ENCODE peak calls at places on chromosome 4, in seven cellular contexts. R, S, C, K, T, V and A are unnamed samples. For H3K9me3, the result is how much of the 10 kb centered on the place peaks cover.

GRCh38 chr4:8908206-8908893 is 36.7 kb upstream of the HMX1 start:
- DNase-seq in S (peak), K (peak), T (no peak), C (peak), V (peak), R (no peak), A (peak)

GRCh38 chr4:111847256-111848108 is 297.8 kb upstream of the FAM241A start:
- DNase-seq in V (no peak), S (no peak), C (no peak), K (no peak), R (no peak), T (no peak), A (no peak)

GRCh38 chr4:119559044-119559647 is 69.5 kb downstream of the PDE5A start:
- DNase-seq in R (no peak), K (no peak), T (no peak), C (no peak), V (no peak), S (no peak), A (no peak)

GRCh38 chr4:151215295-151215694 is 61.7 kb upstream of the PRSS48 start:
- DNase-seq in C (no peak), V (no peak), S (no peak), T (no peak), K (no peak), R (no peak), A (no peak)

GRCh38 chr4:1554876-1555265 is 129.2 kb downstream of the FAM53A start:
- DNase-seq in V (no peak), R (no peak), K (no peak), C (no peak), S (no peak), T (no peak), A (no peak)

GRCh38 chr4:22077571-22077970 is 129.0 kb upstream of the KCNIP4 start:
- DNase-seq in V (no peak), C (no peak), K (no peak), S (no peak), R (no peak), T (no peak), A (no peak)

GRCh38 chr4:72312032-72312650 is 256.9 kb downstream of the ADAMTS3 start:
- DNase-seq in V (peak), T (peak), R (peak), C (peak), S (no peak), K (no peak), A (peak)

GRCh38 chr4:122450847-122451246 is 5.7 kb downstream of the IL2 start:
- DNase-seq in K (no peak), R (peak), C (no peak), T (no peak), S (peak), V (no peak), A (no peak)

GRCh38 chr4:140653718-140654515 is 85.2 kb upstream of the UCP1 start:
- DNase-seq in S (no peak), T (no peak), V (no peak), K (no peak), R (no peak), C (no peak), A (no peak)

GRCh38 chr4:116942315-116942714 is 143.1 kb downstream of the TRAM1L1 start:
- DNase-seq in C (no peak), S (no peak), T (no peak), V (no peak), K (no peak), R (no peak), A (no peak)

GRCh38 chr4:184574861-184575260 is 74.4 kb downstream of the CASP3 start:
- DNase-seq in C (no peak), K (no peak), T (no peak), V (no peak), S (no peak), R (no peak), A (no peak)

GRCh38 chr4:970854-971520 is 2.4 kb downstream of the DGKQ start:
- DNase-seq in S (no peak), R (no peak), T (no peak), V (no peak), C (no peak), K (no peak), A (peak)

GRCh38 chr4:169957785-169958184 is 68.4 kb downstream of the MFAP3L start:
- DNase-seq in S (no peak), V (no peak), K (no peak), C (no peak), R (no peak), T (no peak), A (no peak)

GRCh38 chr4:67699603-67700002 is 1.4 kb downstream of the UBA6 start:
- DNase-seq in R (no peak), S (no peak), K (no peak), T (no peak), C (no peak), V (no peak), A (no peak)

GRCh38 chr4:67700874-67701850 is at the start of gene UBA6:
- DNase-seq in K (peak), S (peak), V (peak), C (peak), T (peak), R (peak), A (peak)

GRCh38 chr4:67700119-67700873 is 659 bp downstream of the UBA6 start:
- DNase-seq in S (no peak), V (no peak), R (no peak), C (peak), K (no peak), T (no peak), A (no peak)

GRCh38 chr4:67704843-67705242 is 3.9 kb upstream of the UBA6 start:
- DNase-seq in R (no peak), T (no peak), S (no peak), K (no peak), V (no peak), C (no peak), A (no peak)

DNA sequence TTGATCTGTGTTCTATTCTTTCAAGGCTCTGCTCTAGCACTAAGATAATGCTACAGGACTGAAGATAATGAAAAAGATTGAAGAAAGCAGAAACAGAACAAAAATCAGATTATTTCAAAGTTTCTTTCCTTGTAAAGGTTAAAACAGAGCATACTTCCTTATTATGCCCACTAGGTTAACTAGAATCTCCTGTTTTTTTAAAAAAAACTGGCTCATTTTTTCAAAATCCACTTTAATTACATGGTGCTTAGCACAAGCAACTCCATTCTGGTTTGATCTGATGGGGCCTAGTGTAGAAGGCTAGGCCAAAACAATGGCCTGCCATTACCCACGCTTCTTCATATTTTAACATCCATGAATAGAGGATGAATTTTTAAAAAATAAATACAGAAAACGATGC is 1.2 kb upstream of the UBA6 start:
- DNase-seq in T (no peak), S (no peak), C (no peak), V (no peak), K (no peak), R (no peak), A (no peak)
- H3K4me3 ChIP-seq in T (no peak), S (peak), C (no peak), V (no peak), K (peak), R (no peak), A (no peak)

DNA sequence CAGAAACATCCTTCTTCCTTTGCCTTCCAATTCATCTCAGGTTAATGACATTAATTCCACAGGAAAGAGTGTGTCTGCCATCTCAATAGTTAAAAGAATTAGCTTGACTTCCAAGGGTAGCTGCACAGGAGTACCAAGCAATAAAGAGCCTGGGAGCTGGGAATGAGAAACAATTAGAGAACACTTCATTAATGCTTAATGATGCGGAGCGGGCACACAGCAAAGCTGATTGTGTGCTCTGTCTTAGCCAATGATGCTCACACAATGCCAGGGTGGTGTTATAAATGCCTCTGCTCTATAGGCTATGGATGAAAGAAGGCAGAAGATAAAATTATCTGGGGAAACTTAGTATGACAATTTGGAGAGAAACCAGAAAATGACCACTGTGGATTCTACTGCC is 1052.5 kb upstream of the LCORL start:
- DNase-seq in S (no peak), T (no peak), R (no peak), K (no peak), V (no peak), C (no peak), A (no peak)
- H3K9me3 ChIP-seq in S (under half), T (under half), R (under half), K (under half), V (under half), C (under half), A (under half)

DNA sequence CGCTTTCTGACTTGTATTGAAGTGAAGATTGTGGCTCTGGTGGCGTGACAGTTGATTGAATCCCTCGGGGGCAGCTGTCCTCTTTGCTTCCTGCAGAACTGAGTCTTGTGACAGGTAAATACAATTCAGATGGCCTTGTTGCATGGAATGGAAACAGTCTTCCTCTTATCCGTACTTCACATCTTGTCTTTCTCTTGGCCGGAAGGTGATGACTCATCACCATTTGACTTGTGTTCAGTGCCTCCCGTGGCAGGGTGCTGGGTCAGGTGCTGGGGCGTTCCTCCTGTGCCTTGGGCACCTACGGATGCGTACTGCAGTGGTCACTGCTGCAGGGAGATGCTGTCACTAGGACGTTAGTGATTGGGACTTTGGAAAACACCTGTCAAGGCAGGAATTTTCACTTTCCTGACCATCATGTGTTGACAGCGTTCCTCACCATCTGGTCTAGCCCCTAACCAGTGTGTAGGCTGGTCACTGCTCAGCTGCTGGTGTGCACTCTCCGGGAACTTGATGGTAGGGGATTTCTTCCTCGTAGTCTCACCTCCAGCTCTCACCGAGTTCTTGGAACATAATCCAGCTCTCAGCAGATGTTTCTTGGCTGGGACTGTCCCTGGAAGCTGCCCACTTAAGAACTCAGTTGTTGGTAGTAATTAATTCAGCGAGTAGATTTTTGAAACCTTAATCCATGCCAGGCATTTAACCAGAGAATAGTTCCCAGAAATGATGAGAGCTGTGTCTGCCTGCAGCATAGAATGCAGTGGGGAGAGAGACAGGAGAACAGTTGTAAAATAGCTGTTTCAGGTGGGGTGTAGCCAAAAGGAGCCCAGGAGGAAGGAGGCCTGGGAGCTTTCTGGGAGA is 7.2 kb downstream of the TBC1D14 start:
- DNase-seq in C (peak), K (no peak), S (peak), T (no peak), R (no peak), V (no peak), A (peak)
- H3K4me3 ChIP-seq in C (no peak), K (no peak), S (peak), T (no peak), R (no peak), V (no peak), A (no peak)

GRCh38 chr4:126895988-126896570 is 736.7 kb upstream of the INTU start:
- DNase-seq in C (no peak), V (no peak), R (no peak), K (no peak), S (no peak), T (no peak), A (no peak)

GRCh38 chr4:126898815-126899214 is 733.9 kb upstream of the INTU start:
- DNase-seq in R (no peak), C (no peak), V (no peak), K (no peak), S (no peak), T (no peak), A (no peak)

GRCh38 chr4:126890994-126891393 is 741.8 kb upstream of the INTU start:
- DNase-seq in K (no peak), V (no peak), C (no peak), T (no peak), S (no peak), R (no peak), A (no peak)

GRCh38 chr4:126897038-126897437 is 735.7 kb upstream of the INTU start:
- DNase-seq in C (no peak), S (no peak), R (no peak), K (no peak), T (no peak), V (no peak), A (no peak)

GRCh38 chr4:126894963-126895362 is 737.8 kb upstream of the INTU start:
- DNase-seq in C (no peak), V (no peak), S (no peak), T (no peak), K (no peak), R (no peak), A (no peak)
- H3K9me3 ChIP-seq in C (under half), V (under half), S (under half), T (under half), K (under half), R (under half), A (under half)

DNA sequence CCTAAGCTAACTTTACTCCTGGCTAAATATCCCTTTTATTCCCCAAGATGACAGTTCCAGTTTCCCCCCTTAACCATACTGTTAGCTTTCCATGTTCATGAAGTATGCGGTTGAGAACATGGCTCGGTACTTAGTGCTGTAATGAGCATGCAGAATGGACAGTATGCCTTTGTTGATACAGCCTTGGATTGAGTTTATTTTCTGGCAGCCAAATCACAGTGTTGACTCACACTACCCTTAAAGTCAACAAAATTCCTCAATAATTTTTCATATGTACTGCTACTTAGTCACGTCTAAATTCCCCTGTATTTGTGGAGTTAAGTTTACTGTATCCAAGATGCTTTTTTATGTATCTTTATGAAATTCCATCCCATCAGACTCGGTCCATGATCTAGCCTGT is 1.4 kb upstream of the VEGFC start:
- DNase-seq in K (no peak), C (no peak), V (no peak), R (no peak), S (no peak), T (no peak), A (no peak)
- H3K4me3 ChIP-seq in K (no peak), C (no peak), V (no peak), R (no peak), S (no peak), T (no peak), A (no peak)

GRCh38 chr4:14247767-14248166 is 620.2 kb upstream of the BOD1L1 start:
- DNase-seq in R (no peak), K (no peak), C (no peak), S (no peak), V (peak), T (no peak), A (no peak)
- H3K9me3 ChIP-seq in R (under half), K (under half), C (under half), S (under half), V (under half), T (under half), A (under half)

DNA sequence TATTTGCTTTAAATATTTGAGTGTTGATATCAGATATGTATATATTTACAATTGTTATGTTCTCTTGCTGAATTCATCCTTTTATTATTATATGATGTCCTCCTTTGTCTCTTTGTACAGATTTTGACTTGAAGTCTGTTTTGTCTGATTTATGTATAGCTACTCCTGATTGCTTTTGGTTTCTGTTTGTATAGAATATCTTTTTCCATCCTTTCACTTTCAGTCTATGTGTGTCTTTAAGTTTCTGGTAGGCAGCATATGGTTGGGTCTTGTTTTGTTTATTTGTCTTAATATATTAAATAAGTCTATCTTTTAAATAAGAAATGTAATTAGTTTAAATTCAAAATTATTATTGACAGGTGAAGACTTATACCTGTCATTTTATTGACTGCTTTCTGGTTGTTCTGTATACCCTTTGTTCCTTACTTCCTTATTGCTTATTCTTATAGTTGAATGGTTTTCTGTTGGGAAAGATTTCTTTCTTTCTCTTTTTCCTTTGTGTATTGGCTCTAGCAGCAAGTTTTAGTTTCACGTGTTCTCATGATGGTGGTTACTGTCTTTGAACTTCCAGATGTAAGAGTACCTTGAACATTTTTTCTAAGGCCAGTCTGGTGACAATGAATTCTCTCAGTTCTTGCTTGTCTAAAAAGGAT is 31.1 kb downstream of the RAB28 start:
- DNase-seq in T (no peak), K (no peak), V (no peak), C (no peak), R (no peak), S (no peak), A (no peak)
- H3K4me3 ChIP-seq in T (no peak), K (no peak), V (no peak), C (no peak), R (no peak), S (no peak), A (no peak)

GRCh38 chr4:39716356-39716755 is 18.4 kb downstream of the UBE2K start:
- DNase-seq in T (peak), K (no peak), V (no peak), R (no peak), S (no peak), C (no peak), A (no peak)
- H3K9me3 ChIP-seq in T (under half), K (under half), V (under half), R (under half), S (under half), C (under half), A (under half)

DNA sequence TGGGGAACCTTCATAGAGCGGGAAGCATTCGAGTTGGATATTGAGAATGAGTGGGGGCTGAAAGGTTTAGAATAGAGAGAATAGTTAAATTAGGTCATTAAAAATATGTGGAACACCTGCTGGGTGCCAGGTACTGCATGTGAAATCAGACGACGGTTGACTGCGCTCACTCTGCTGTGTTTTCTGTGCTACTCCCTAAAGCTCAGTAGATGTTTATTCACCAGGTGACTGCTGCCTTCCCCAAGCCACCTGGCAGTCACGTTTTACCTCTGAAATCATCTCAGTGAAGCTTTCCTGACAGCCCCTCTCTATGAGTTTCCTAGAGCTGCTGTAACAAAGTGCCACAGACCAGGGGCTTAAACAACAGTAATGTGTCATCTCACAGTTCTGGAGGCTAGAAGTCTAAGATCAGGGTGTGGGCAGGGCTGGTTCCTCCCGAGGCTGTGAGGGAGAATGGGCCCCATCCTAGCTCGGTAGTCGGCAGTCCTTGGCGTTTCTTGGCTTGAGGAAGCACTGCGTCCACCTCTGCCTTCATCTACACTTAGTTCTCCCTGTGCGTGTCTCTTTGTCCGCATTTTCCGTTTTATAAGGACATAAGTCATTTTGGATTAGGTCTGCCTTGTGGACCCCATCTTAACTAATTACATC is 25.3 kb downstream of the ADD1 start:
- DNase-seq in R (no peak), K (no peak), S (no peak), T (no peak), V (peak), C (no peak), A (no peak)
- H3K4me3 ChIP-seq in R (no peak), K (no peak), S (no peak), T (no peak), V (no peak), C (no peak), A (peak)

DNA sequence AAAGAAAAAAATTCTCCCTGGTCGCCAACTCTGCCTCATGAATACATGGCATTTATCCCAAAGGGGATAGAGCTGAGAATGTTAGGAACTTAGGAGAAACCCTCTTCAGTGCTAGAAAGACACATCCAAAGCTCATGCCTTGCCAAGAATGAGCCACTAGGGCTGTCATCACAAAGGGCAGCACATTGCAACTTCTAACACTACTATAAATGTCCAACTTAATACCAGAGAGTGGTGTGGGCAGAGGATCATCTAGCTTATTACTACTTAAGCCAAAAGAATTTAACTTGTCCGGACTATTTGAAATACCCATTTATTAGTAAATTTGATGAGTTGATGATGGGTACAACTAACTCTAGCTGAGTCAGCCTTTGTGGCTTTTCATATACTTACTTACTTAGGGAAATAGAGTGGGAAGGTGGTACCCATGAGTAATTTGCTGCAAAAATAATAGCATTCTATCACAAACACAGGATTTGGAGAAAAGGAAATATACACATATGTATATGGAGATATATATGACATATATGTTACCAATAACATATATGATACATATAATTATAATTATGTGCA is 66.3 kb upstream of the GAB1 start:
- DNase-seq in K (no peak), C (no peak), T (no peak), V (no peak), S (no peak), R (no peak), A (no peak)
- H3K9me3 ChIP-seq in K (under half), C (under half), T (under half), V (under half), S (under half), R (under half), A (under half)